ENCODE peak calls at places on chromosomes 7 and 10, in ten cellular contexts. One of them, this sample, is unnamed. For H3K4me1, the result is how much of the 10 kb centered on the place peaks cover.

GRCh38 chr10:3780056-3780765 is 4.8 kb downstream of the KLF6 start:
- DNase-seq in K562: no peak
- DNase-seq in breast epithelium: no peak
- DNase-seq in uterus: no peak
- DNase-seq in adrenal gland: peak
- DNase-seq in esophagus muscularis mucosa: no peak
- DNase-seq in transverse colon: no peak
- DNase-seq in heart left ventricle: no peak
- DNase-seq in prostate gland: no peak
- DNase-seq in A549: no peak
- DNase-seq in this sample: peak

GRCh38 chr10:124744688-124745055 is 494 bp upstream of the FAM53B start:
- DNase-seq in K562: no peak
- DNase-seq in breast epithelium: no peak
- DNase-seq in uterus: no peak
- DNase-seq in adrenal gland: no peak
- DNase-seq in esophagus muscularis mucosa: no peak
- DNase-seq in transverse colon: no peak
- DNase-seq in heart left ventricle: no peak
- DNase-seq in prostate gland: peak
- DNase-seq in A549: peak
- DNase-seq in this sample: no peak

GRCh38 chr7:30789334-30789711 is 18.1 kb downstream of the MINDY4 start:
- DNase-seq in K562: no peak
- DNase-seq in breast epithelium: no peak
- DNase-seq in uterus: no peak
- DNase-seq in adrenal gland: no peak
- DNase-seq in esophagus muscularis mucosa: no peak
- DNase-seq in transverse colon: no peak
- DNase-seq in heart left ventricle: peak
- DNase-seq in prostate gland: no peak
- DNase-seq in A549: no peak
- DNase-seq in this sample: peak

GRCh38 chr10:69303632-69304035 is 25.3 kb downstream of the HK1 start:
- DNase-seq in K562: no peak
- DNase-seq in breast epithelium: no peak
- DNase-seq in uterus: no peak
- DNase-seq in adrenal gland: peak
- DNase-seq in esophagus muscularis mucosa: no peak
- DNase-seq in transverse colon: no peak
- DNase-seq in heart left ventricle: no peak
- DNase-seq in prostate gland: no peak
- DNase-seq in A549: no peak
- DNase-seq in this sample: no peak

GRCh38 chr7:151186640-151187408 is at the start of gene ASB10:
- DNase-seq in K562: no peak
- DNase-seq in breast epithelium: no peak
- DNase-seq in uterus: no peak
- DNase-seq in adrenal gland: no peak
- DNase-seq in esophagus muscularis mucosa: no peak
- DNase-seq in transverse colon: no peak
- DNase-seq in heart left ventricle: peak
- DNase-seq in prostate gland: no peak
- DNase-seq in A549: no peak
- DNase-seq in this sample: no peak

GRCh38 chr7:35729061-35729783 is 34.3 kb upstream of the HERPUD2 start:
- DNase-seq in K562: no peak
- DNase-seq in breast epithelium: no peak
- DNase-seq in uterus: no peak
- DNase-seq in adrenal gland: no peak
- DNase-seq in esophagus muscularis mucosa: no peak
- DNase-seq in transverse colon: peak
- DNase-seq in heart left ventricle: no peak
- DNase-seq in prostate gland: no peak
- DNase-seq in A549: no peak
- DNase-seq in this sample: no peak

GRCh38 chr7:139916717-139917395 is 87.8 kb downstream of the TBXAS1 start:
- DNase-seq in K562: no peak
- DNase-seq in breast epithelium: no peak
- DNase-seq in uterus: no peak
- DNase-seq in adrenal gland: no peak
- DNase-seq in esophagus muscularis mucosa: no peak
- DNase-seq in transverse colon: peak
- DNase-seq in heart left ventricle: no peak
- DNase-seq in prostate gland: no peak
- DNase-seq in A549: no peak
- DNase-seq in this sample: no peak

GRCh38 chr10:104033966-104034365 is 51.7 kb downstream of the COL17A1 start:
- DNase-seq in K562: no peak
- DNase-seq in breast epithelium: no peak
- DNase-seq in uterus: no peak
- DNase-seq in adrenal gland: peak
- DNase-seq in esophagus muscularis mucosa: no peak
- DNase-seq in transverse colon: no peak
- DNase-seq in heart left ventricle: no peak
- DNase-seq in prostate gland: peak
- DNase-seq in A549: no peak
- DNase-seq in this sample: no peak

GRCh38 chr7:130297628-130298027 is 4.7 kb downstream of the CPA4 start:
- DNase-seq in K562: no peak
- DNase-seq in breast epithelium: no peak
- DNase-seq in uterus: no peak
- DNase-seq in adrenal gland: no peak
- DNase-seq in esophagus muscularis mucosa: no peak
- DNase-seq in transverse colon: no peak
- DNase-seq in heart left ventricle: no peak
- DNase-seq in prostate gland: no peak
- DNase-seq in A549: no peak
- DNase-seq in this sample: no peak

GRCh38 chr7:150978136-150978789 is at the start of gene KCNH2:
- DNase-seq in K562: peak
- DNase-seq in breast epithelium: no peak
- DNase-seq in uterus: peak
- DNase-seq in adrenal gland: no peak
- DNase-seq in esophagus muscularis mucosa: no peak
- DNase-seq in transverse colon: no peak
- DNase-seq in heart left ventricle: peak
- DNase-seq in prostate gland: no peak
- DNase-seq in A549: peak
- DNase-seq in this sample: peak

GRCh38 chr10:26372513-26373354 is 65.4 kb upstream of the APBB1IP start:
- DNase-seq in K562: no peak
- DNase-seq in breast epithelium: no peak
- DNase-seq in uterus: no peak
- DNase-seq in adrenal gland: no peak
- DNase-seq in esophagus muscularis mucosa: no peak
- DNase-seq in transverse colon: no peak
- DNase-seq in heart left ventricle: no peak
- DNase-seq in prostate gland: no peak
- DNase-seq in A549: no peak
- DNase-seq in this sample: no peak

GRCh38 chr10:26378763-26379361 is 59.3 kb upstream of the APBB1IP start:
- DNase-seq in K562: no peak
- DNase-seq in breast epithelium: no peak
- DNase-seq in uterus: no peak
- DNase-seq in adrenal gland: peak
- DNase-seq in esophagus muscularis mucosa: no peak
- DNase-seq in transverse colon: no peak
- DNase-seq in heart left ventricle: no peak
- DNase-seq in prostate gland: no peak
- DNase-seq in A549: no peak
- DNase-seq in this sample: no peak

GRCh38 chr10:26368463-26368862 is 69.7 kb upstream of the APBB1IP start:
- DNase-seq in K562: no peak
- DNase-seq in breast epithelium: no peak
- DNase-seq in uterus: no peak
- DNase-seq in adrenal gland: no peak
- DNase-seq in esophagus muscularis mucosa: no peak
- DNase-seq in transverse colon: no peak
- DNase-seq in heart left ventricle: no peak
- DNase-seq in prostate gland: no peak
- DNase-seq in A549: no peak
- DNase-seq in this sample: no peak

GRCh38 chr10:26374426-26374825 is 63.7 kb upstream of the APBB1IP start:
- DNase-seq in K562: no peak
- DNase-seq in breast epithelium: no peak
- DNase-seq in uterus: no peak
- DNase-seq in adrenal gland: no peak
- DNase-seq in esophagus muscularis mucosa: no peak
- DNase-seq in transverse colon: no peak
- DNase-seq in heart left ventricle: no peak
- DNase-seq in prostate gland: no peak
- DNase-seq in A549: no peak
- DNase-seq in this sample: peak
- TF ChIP-seq POLR2A in K562: no peak
- TF ChIP-seq POLR2A in breast epithelium: no peak
- TF ChIP-seq POLR2A in uterus: no peak
- TF ChIP-seq POLR2A in adrenal gland: no peak
- TF ChIP-seq POLR2A in esophagus muscularis mucosa: no peak
- TF ChIP-seq POLR2A in transverse colon: no peak
- TF ChIP-seq POLR2A in heart left ventricle: no peak
- TF ChIP-seq POLR2A in prostate gland: no peak
- TF ChIP-seq POLR2A in A549: no peak
- TF ChIP-seq POLR2A in this sample: no peak

GRCh38 chr7:36736827-36737211 is 12.5 kb upstream of the AOAH start:
- DNase-seq in K562: no peak
- DNase-seq in breast epithelium: no peak
- DNase-seq in uterus: no peak
- DNase-seq in adrenal gland: no peak
- DNase-seq in esophagus muscularis mucosa: no peak
- DNase-seq in transverse colon: peak
- DNase-seq in heart left ventricle: no peak
- DNase-seq in prostate gland: no peak
- DNase-seq in A549: no peak
- DNase-seq in this sample: no peak
- H3K4me1 ChIP-seq in K562: under half
- H3K4me1 ChIP-seq in breast epithelium: under half
- H3K4me1 ChIP-seq in uterus: under half
- H3K4me1 ChIP-seq in adrenal gland: under half
- H3K4me1 ChIP-seq in esophagus muscularis mucosa: under half
- H3K4me1 ChIP-seq in transverse colon: under half
- H3K4me1 ChIP-seq in heart left ventricle: under half
- H3K4me1 ChIP-seq in prostate gland: under half
- H3K4me1 ChIP-seq in A549: under half
- H3K4me1 ChIP-seq in this sample: under half

DNA sequence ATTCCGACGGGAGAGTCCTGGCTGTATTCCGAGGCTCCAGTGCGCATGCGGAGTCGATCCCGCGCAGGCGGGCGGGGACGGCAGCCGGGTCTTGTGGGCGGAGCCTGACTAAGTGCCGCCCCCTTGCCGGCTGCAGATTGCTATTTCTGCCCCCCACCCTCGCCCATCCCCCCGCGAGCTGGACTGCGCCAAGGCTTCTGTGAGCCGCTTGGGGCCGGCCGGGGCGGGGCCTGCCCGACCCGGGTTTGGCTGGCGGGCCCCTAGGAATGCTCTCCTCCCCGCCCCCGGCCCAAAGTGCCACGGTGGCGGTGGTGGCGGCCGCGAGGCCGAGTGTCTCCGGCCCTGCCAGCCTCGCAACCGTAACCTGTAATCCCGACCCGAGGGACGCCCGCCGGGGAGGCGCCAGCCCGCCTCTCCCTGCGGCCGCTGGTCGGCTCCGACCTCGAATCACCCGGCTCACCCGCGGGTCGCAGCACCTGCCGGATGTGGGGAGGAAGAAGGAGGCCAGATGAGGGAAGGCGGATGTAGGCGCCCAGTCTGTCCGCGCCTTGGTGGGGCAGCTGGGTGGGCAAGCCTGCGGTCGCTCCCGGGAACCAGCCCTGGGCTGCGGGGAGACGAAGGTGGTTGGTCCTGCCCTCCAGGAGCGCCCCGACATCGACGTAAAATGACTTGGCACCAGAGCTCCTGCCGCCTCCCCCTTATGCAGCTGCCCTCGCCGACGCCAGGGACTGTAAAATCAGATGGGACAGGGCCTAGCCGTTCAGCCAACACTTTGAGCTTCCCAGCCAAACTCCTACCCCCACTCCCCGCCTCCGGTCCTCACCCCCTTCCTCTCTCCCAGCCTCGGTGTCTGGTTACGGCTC is 607 bp upstream of the KAZALD1 start:
- DNase-seq in K562: peak
- DNase-seq in breast epithelium: peak
- DNase-seq in uterus: peak
- DNase-seq in adrenal gland: peak
- DNase-seq in esophagus muscularis mucosa: no peak
- DNase-seq in transverse colon: peak
- DNase-seq in heart left ventricle: peak
- DNase-seq in prostate gland: peak
- DNase-seq in A549: peak
- DNase-seq in this sample: peak
- TF ChIP-seq POLR2A in K562: peak
- TF ChIP-seq POLR2A in breast epithelium: no peak
- TF ChIP-seq POLR2A in uterus: no peak
- TF ChIP-seq POLR2A in adrenal gland: no peak
- TF ChIP-seq POLR2A in esophagus muscularis mucosa: no peak
- TF ChIP-seq POLR2A in transverse colon: peak
- TF ChIP-seq POLR2A in heart left ventricle: no peak
- TF ChIP-seq POLR2A in prostate gland: peak
- TF ChIP-seq POLR2A in A549: peak
- TF ChIP-seq POLR2A in this sample: peak

GRCh38 chr7:7793249-7793648 is 74.8 kb upstream of the RPA3 start:
- DNase-seq in K562: no peak
- DNase-seq in breast epithelium: no peak
- DNase-seq in uterus: no peak
- DNase-seq in adrenal gland: no peak
- DNase-seq in esophagus muscularis mucosa: no peak
- DNase-seq in transverse colon: no peak
- DNase-seq in heart left ventricle: no peak
- DNase-seq in prostate gland: no peak
- DNase-seq in A549: no peak
- DNase-seq in this sample: no peak

GRCh38 chr7:7793921-7794320 is 75.5 kb upstream of the RPA3 start:
- DNase-seq in K562: no peak
- DNase-seq in breast epithelium: no peak
- DNase-seq in uterus: no peak
- DNase-seq in adrenal gland: no peak
- DNase-seq in esophagus muscularis mucosa: no peak
- DNase-seq in transverse colon: no peak
- DNase-seq in heart left ventricle: no peak
- DNase-seq in prostate gland: no peak
- DNase-seq in A549: no peak
- DNase-seq in this sample: no peak

GRCh38 chr7:7798510-7798909 is 80.1 kb upstream of the RPA3 start:
- DNase-seq in K562: no peak
- DNase-seq in breast epithelium: no peak
- DNase-seq in uterus: no peak
- DNase-seq in adrenal gland: no peak
- DNase-seq in esophagus muscularis mucosa: no peak
- DNase-seq in transverse colon: no peak
- DNase-seq in heart left ventricle: no peak
- DNase-seq in prostate gland: no peak
- DNase-seq in A549: no peak
- DNase-seq in this sample: no peak

GRCh38 chr7:7795203-7795602 is 76.8 kb upstream of the RPA3 start:
- DNase-seq in K562: no peak
- DNase-seq in breast epithelium: no peak
- DNase-seq in uterus: no peak
- DNase-seq in adrenal gland: no peak
- DNase-seq in esophagus muscularis mucosa: no peak
- DNase-seq in transverse colon: no peak
- DNase-seq in heart left ventricle: no peak
- DNase-seq in prostate gland: no peak
- DNase-seq in A549: no peak
- DNase-seq in this sample: no peak

GRCh38 chr7:7795736-7796135 is 77.3 kb upstream of the RPA3 start:
- DNase-seq in K562: no peak
- DNase-seq in breast epithelium: no peak
- DNase-seq in uterus: no peak
- DNase-seq in adrenal gland: no peak
- DNase-seq in esophagus muscularis mucosa: no peak
- DNase-seq in transverse colon: no peak
- DNase-seq in heart left ventricle: no peak
- DNase-seq in prostate gland: no peak
- DNase-seq in A549: peak
- DNase-seq in this sample: no peak
- H3K4me1 ChIP-seq in K562: under half
- H3K4me1 ChIP-seq in breast epithelium: under half
- H3K4me1 ChIP-seq in uterus: under half
- H3K4me1 ChIP-seq in adrenal gland: under half
- H3K4me1 ChIP-seq in esophagus muscularis mucosa: under half
- H3K4me1 ChIP-seq in transverse colon: under half
- H3K4me1 ChIP-seq in heart left ventricle: under half
- H3K4me1 ChIP-seq in prostate gland: under half
- H3K4me1 ChIP-seq in A549: under half
- H3K4me1 ChIP-seq in this sample: under half